ENCODE peak calls at places on chromosomes 2 and 18, in four cellular contexts. D is CD8-positive, alpha-beta T cell; L is H54; A is mesothelial cell of epicardium. B is an unnamed sample.

GRCh38 chr2:85237849-85238570 is 89.8 kb downstream of the TGOLN2 start:
- DNase-seq in D (no peak), L (no peak), A (no peak), B (no peak)

GRCh38 chr18:79458131-79458838 is 62.6 kb downstream of the NFATC1 start:
- DNase-seq in D (no peak), L (peak; percentile 81), A (no peak), B (no peak)

GRCh38 chr2:226411727-226412360 is 387.8 kb downstream of the IRS1 start:
- DNase-seq in D (no peak), L (peak; percentile 13), A (no peak), B (no peak)

GRCh38 chr2:212945526-212945925 is 205.9 kb downstream of the IKZF2 start:
- DNase-seq in D (no peak), L (no peak), A (no peak), B (no peak)

GRCh38 chr2:174485763-174486613 is 841 bp downstream of the GPR155 start:
- DNase-seq in D (peak; percentile 42), L (peak; percentile 10), A (no peak), B (peak; percentile 34)

GRCh38 chr2:88549616-88550292 is 77.5 kb downstream of the EIF2AK3 start:
- DNase-seq in D (no peak), L (no peak), A (no peak), B (no peak)

GRCh38 chr2:216858312-216858711 is 1.6 kb downstream of the TNP1 start:
- DNase-seq in D (no peak), L (no peak), A (no peak), B (no peak)

GRCh38 chr18:62644773-62645172 is 70.6 kb upstream of the PHLPP1 start:
- DNase-seq in D (no peak), L (no peak), A (no peak), B (no peak)